ENCODE peak calls at places on chromosomes 1 and 21, in four cellular contexts. K is H1; X is astrocyte; S is CD8-positive, alpha-beta T cell. A is an unnamed sample.

GRCh38 chr21:39850333-39850732 is 16.9 kb upstream of the PCP4 start:
- DNase-seq in K (no peak), X (no peak), S (no peak), A (no peak)

GRCh38 chr1:121519042-121519755 is 334.4 kb downstream of the SRGAP2C start:
- DNase-seq in S (peak; percentile 55), X (no peak), K (peak; percentile 88), A (peak; percentile 54)

GRCh38 chr1:54861070-54861761 is 25.8 kb downstream of the DHCR24 start:
- DNase-seq in S (no peak), X (no peak), K (no peak), A (no peak)

GRCh38 chr1:173164686-173165085 is 42.4 kb downstream of the TNFSF4 start:
- DNase-seq in K (no peak), X (no peak), S (no peak), A (no peak)

GRCh38 chr1:235430991-235431390 is 63.8 kb downstream of the TBCE start:
- DNase-seq in K (no peak), S (no peak), X (peak; percentile 79), A (no peak)

GRCh38 chr1:202105571-202106339 is 17.0 kb upstream of the GPR37L1 start:
- DNase-seq in X (peak; percentile 76), S (no peak), K (peak; percentile 90), A (no peak)

GRCh38 chr1:183304466-183305122 is 113.6 kb downstream of the NMNAT2 start:
- DNase-seq in X (no peak), S (no peak), K (no peak), A (no peak)

GRCh38 chr1:46550751-46551231 is 656 bp downstream of the KNCN start:
- DNase-seq in X (no peak), K (no peak), S (no peak), A (no peak)

GRCh38 chr1:235161685-235162327 is 756 bp upstream of the RBM34 start:
- DNase-seq in K (no peak), X (no peak), S (no peak), A (no peak)

GRCh38 chr1:207849016-207849415 is 61.9 kb downstream of the CD34 start:
- DNase-seq in K (no peak), S (no peak), X (no peak), A (no peak)

GRCh38 chr1:200290010-200290685 is 119.7 kb downstream of the ZNF281 start:
- DNase-seq in K (no peak), X (no peak), S (no peak), A (no peak)

GRCh38 chr1:89754518-89754917 is 66.3 kb upstream of the LRRC8D start:
- DNase-seq in K (no peak), S (no peak), X (no peak), A (no peak)

GRCh38 chr1:19704247-19705113 is 39.8 kb downstream of the HTR6 start:
- DNase-seq in K (peak; percentile 95), S (peak; percentile 33), X (peak; percentile 37), A (peak; percentile 62)

GRCh38 chr1:224497714-224498573 is 63.3 kb upstream of the WDR26 start:
- DNase-seq in S (no peak), K (no peak), X (peak; percentile 90), A (no peak)

GRCh38 chr1:214003233-214003632 is 15.5 kb downstream of the PROX1 start:
- DNase-seq in K (no peak), X (no peak), S (no peak), A (no peak)

GRCh38 chr1:203176744-203177460 is 1.3 kb upstream of the MYBPH start:
- DNase-seq in X (no peak), S (no peak), K (no peak), A (no peak)

GRCh38 chr1:108936170-108936569 is 27.1 kb downstream of the CLCC1 start:
- DNase-seq in K (no peak), X (no peak), S (no peak), A (no peak)

GRCh38 chr1:221347706-221348105 is 394.2 kb downstream of the DUSP10 start:
- DNase-seq in X (no peak), K (no peak), S (no peak), A (no peak)

GRCh38 chr1:162678439-162678838 is 46.2 kb downstream of the DDR2 start:
- DNase-seq in X (peak; percentile 87), K (no peak), S (no peak), A (no peak)

GRCh38 chr1:150532860-150533259 is 16.3 kb upstream of the ADAMTSL4 start:
- DNase-seq in S (no peak), X (peak; percentile 31), K (no peak), A (no peak)

GRCh38 chr1:21511579-21512522 is 2.6 kb downstream of the ALPL start:
- DNase-seq in X (peak; percentile 96), K (no peak), S (no peak), A (no peak)

GRCh38 chr1:183291216-183291762 is 105.2 kb downstream of the LAMC2 start:
- DNase-seq in K (no peak), S (no peak), X (peak; percentile 45), A (no peak)

GRCh38 chr1:154609398-154610380 is 1.7 kb upstream of the ADAR start:
- DNase-seq in X (no peak), K (peak; percentile 66), S (no peak), A (no peak)

GRCh38 chr1:85495556-85495955 is 30.6 kb upstream of the DDAH1 start:
- DNase-seq in X (peak; percentile 76), S (no peak), K (no peak), A (no peak)

GRCh38 chr21:36889401-36889800 is 77.1 kb downstream of the HLCS start:
- DNase-seq in S (no peak), K (no peak), X (peak; percentile 85), A (no peak)

GRCh38 chr1:31095298-31095981 is 29.9 kb upstream of the PUM1 start:
- DNase-seq in K (no peak), S (no peak), X (peak; percentile 75), A (no peak)

GRCh38 chr1:31101147-31101502 is 35.6 kb upstream of the PUM1 start:
- DNase-seq in X (peak; percentile 79), S (no peak), K (no peak), A (no peak)

GRCh38 chr1:31099283-31100063 is 34.0 kb upstream of the PUM1 start:
- DNase-seq in X (no peak), S (no peak), K (no peak), A (no peak)

GRCh38 chr1:31095985-31096384 is 30.5 kb upstream of the PUM1 start:
- DNase-seq in X (no peak), K (no peak), S (no peak), A (no peak)
- H3K27ac ChIP-seq in X (no peak overlapping the region), K (no peak overlapping the region), S (no peak overlapping the region), A (no peak overlapping the region)

DNA sequence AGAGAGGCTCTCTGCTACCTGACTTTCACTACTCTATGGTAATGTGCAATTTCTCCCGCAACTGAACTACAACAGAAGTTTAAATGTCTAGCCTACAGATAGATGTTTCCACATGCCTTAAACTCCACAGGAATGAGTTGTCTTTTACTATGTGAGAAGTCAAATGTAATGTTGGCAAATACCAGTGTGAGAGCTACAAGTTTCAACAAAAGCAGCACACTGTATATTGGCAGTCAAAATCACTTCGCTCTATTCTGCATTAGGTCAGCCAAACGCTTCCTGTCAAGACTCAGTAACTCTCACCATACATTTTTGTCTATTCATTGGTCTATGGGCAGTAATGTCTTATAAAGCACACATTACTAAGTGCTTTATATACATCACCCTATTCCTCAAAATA is 41.9 kb downstream of the LUZP1 start:
- DNase-seq in K (no peak), X (peak; percentile 78), S (no peak), A (no peak)
- H3K27ac ChIP-seq in K (no peak overlapping the region), X (no peak overlapping the region), S (no peak overlapping the region), A (no peak overlapping the region)

DNA sequence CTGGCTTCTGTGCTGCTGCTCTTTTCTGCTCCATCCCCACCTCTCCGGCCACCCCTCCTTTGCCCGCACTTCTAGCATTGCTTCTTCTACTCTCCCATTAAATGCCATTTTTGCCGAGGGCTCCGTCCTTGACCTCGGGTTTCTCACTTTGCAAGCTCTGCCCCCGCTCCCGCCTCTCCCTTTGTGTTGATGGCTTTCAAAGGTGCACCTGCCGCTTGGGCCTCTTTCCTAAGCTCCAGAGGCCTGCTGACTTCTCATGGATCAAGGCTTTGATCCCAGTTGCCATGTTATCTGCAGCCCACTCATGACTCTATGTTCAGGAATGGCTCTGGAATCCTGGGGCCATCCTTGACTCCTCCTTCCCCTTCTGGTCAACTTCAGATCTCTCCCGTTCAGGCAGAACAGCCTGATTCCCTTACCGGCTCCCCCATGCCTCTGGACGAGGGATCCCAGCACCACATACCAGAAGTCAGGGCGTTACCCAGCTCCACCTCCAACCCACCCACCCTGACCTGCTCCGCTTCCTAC is 54.3 kb downstream of the TLR5 start:
- DNase-seq in X (no peak), S (no peak), K (no peak), A (no peak)
- H3K27ac ChIP-seq in X (no peak overlapping the region), S (no peak overlapping the region), K (no peak overlapping the region), A (no peak overlapping the region)

GRCh38 chr1:24094554-24094953 is 17.4 kb downstream of the MYOM3 start:
- DNase-seq in K (peak; percentile 63), S (no peak), X (no peak), A (no peak)
- H3K27ac ChIP-seq in K (no peak overlapping the region), S (no peak overlapping the region), X (no peak overlapping the region), A (no peak overlapping the region)

DNA sequence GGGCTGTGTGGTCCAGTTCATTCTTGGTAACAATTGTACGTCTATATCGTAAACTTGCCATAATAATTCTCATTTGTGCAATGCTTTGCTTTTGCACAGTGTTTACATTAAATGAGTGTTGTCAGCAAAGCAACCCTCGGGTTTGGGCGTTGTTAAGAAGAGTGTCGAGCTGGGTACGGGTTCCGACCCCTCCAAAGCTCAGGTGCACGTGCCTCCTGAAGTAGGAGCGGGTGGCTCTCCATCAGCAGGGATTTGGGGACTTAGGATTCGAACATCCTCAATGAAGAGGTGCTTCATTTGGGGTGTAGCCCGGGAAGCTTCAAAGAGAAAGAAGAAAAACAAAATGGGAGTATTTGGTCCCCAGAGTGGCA is 984 bp downstream of the TRIM58 start:
- DNase-seq in K (no peak), S (no peak), X (no peak), A (no peak)
- H3K27ac ChIP-seq in K (no peak overlapping the region), S (no peak overlapping the region), X (no peak overlapping the region), A (no peak overlapping the region)

GRCh38 chr1:94240822-94241221 is 3.4 kb upstream of the ARHGAP29 start:
- DNase-seq in S (no peak), X (no peak), K (no peak), A (no peak)
- H3K27ac ChIP-seq in S (no peak overlapping the region), X (no peak overlapping the region), K (no peak overlapping the region), A (no peak overlapping the region)

GRCh38 chr1:16980473-16981268 is at the start of gene MFAP2:
- DNase-seq in S (no peak), X (no peak), K (peak; percentile 84), A (no peak)

GRCh38 chr1:16978589-16979474 is 1.6 kb downstream of the MFAP2 start:
- DNase-seq in X (peak; percentile 90), S (no peak), K (peak; percentile 49), A (no peak)

GRCh38 chr1:16979475-16980327 is 719 bp downstream of the MFAP2 start:
- DNase-seq in X (no peak), S (no peak), K (peak; percentile 71), A (no peak)

GRCh38 chr1:16983649-16984048 is 3.2 kb upstream of the MFAP2 start:
- DNase-seq in S (no peak), X (no peak), K (peak; percentile 45), A (no peak)

DNA sequence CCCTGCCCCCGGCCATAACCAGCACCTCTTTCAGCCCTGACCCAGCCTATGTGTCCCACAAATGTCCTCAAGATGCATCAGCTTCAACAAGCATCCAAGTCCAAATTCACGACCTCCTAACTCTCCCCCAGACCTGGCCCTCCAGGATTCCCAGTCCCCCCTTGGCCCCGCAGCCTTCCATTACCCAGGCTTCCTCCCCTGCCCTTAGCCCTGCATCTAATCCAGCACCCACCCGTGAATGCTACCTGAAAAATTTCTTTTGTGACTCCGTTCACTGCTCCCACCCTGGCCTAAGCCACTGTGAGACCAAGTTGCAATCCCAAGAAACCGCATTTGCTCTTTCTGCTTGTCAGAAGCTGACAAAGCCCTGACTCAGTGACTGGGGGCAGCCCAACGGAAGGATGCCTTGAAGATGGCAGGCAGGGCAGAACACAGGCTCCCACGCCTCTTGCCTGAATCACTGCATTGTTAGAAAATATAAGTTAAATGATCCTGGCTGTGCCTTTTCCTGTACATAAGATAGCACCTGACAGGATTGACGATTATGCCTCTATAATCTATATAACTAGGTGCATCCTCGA is 939 bp upstream of the MFAP2 start:
- DNase-seq in K (no peak), S (no peak), X (peak; percentile 93), A (no peak)
- H3K27ac ChIP-seq in K (no peak overlapping the region), S (no peak overlapping the region), X (peak overlapping the region; percentile 89), A (no peak overlapping the region)

A was measured in substantia nigra.